ENCODE peak calls at places on chromosomes 2 and 18, in ten cellular contexts. S, Z, P, K, J, Y, R, V, X and U are unnamed samples. For H3K4me1, the result is how much of the 10 kb centered on the place peaks cover.

GRCh38 chr2:37648316-37649011 is 23.0 kb downstream of the CDC42EP3 start:
- DNase-seq in Y (no peak), R (no peak), Z (peak), X (no peak), J (peak), S (peak), K (no peak), V (no peak), P (no peak), U (no peak)

GRCh38 chr2:54941248-54941984 is 108.8 kb downstream of the RTN4 start:
- DNase-seq in J (no peak), S (no peak), Y (no peak), P (no peak), R (no peak), Z (no peak), V (no peak), X (no peak), K (no peak), U (no peak)

GRCh38 chr18:68555935-68556334 is 159.0 kb downstream of the TMX3 start:
- DNase-seq in K (no peak), Y (no peak), X (peak), R (peak), Z (no peak), V (no peak), S (no peak), J (no peak), P (no peak), U (no peak)

GRCh38 chr18:25256439-25256838 is 95.5 kb downstream of the ZNF521 start:
- DNase-seq in V (no peak), K (no peak), R (no peak), Z (no peak), Y (no peak), J (no peak), P (no peak), S (no peak), X (no peak), U (no peak)

GRCh38 chr2:98592565-98592964 is 15.7 kb downstream of the COA5 start:
- DNase-seq in V (no peak), Y (no peak), K (peak), X (no peak), P (no peak), Z (no peak), R (no peak), J (no peak), S (no peak), U (no peak)

GRCh38 chr18:49563130-49563540 is 1.3 kb downstream of the LIPG start:
- DNase-seq in J (peak), Y (no peak), P (peak), K (no peak), V (no peak), X (no peak), Z (no peak), R (no peak), S (no peak), U (no peak)

GRCh38 chr2:231975001-231975400 is 13.5 kb downstream of the DIS3L2 start:
- DNase-seq in V (no peak), Y (no peak), X (no peak), J (no peak), K (no peak), P (no peak), R (no peak), S (no peak), Z (no peak), U (no peak)

GRCh38 chr2:205435970-205436369 is 246.3 kb upstream of the NRP2 start:
- DNase-seq in K (no peak), R (no peak), Z (no peak), Y (no peak), X (peak), V (no peak), P (peak), S (no peak), J (no peak), U (no peak)

GRCh38 chr2:96763511-96764252 is 3.0 kb downstream of the CNNM4 start:
- DNase-seq in Y (no peak), V (peak), R (no peak), X (no peak), P (no peak), J (peak), Z (no peak), S (no peak), K (no peak), U (peak)

GRCh38 chr18:62586148-62586774 is 63.4 kb downstream of the ZCCHC2 start:
- DNase-seq in S (peak), P (peak), Z (peak), Y (peak), J (peak), X (peak), V (peak), K (peak), R (peak), U (peak)

GRCh38 chr2:162103443-162104009 is 29.5 kb upstream of the DPP4 start:
- DNase-seq in J (no peak), Y (no peak), S (no peak), K (no peak), V (peak), Z (no peak), X (peak), R (no peak), P (no peak), U (no peak)

GRCh38 chr2:28821295-28821958 is 10.8 kb downstream of the SPDYA start:
- DNase-seq in S (peak), K (no peak), Y (peak), P (peak), R (peak), V (peak), X (peak), J (peak), Z (no peak), U (peak)

GRCh38 chr2:47401789-47402554 is 984 bp upstream of the MSH2 start:
- DNase-seq in X (no peak), S (no peak), P (no peak), Y (no peak), J (no peak), V (no peak), Z (no peak), K (no peak), R (no peak), U (no peak)

GRCh38 chr18:65751145-65752085 is 603 bp downstream of the CDH7 start:
- DNase-seq in R (no peak), X (no peak), Y (no peak), Z (no peak), K (no peak), J (no peak), S (no peak), V (no peak), P (peak), U (no peak)

GRCh38 chr2:74334931-74335333 is 8.3 kb downstream of the SLC4A5 start:
- DNase-seq in V (peak), S (peak), R (peak), J (peak), P (peak), K (no peak), Y (peak), Z (peak), X (peak), U (peak)

GRCh38 chr2:228688007-228688645 is 506.6 kb upstream of the SPHKAP start:
- DNase-seq in R (no peak), P (no peak), S (no peak), J (no peak), X (peak), V (no peak), Y (no peak), Z (no peak), K (no peak), U (no peak)

GRCh38 chr2:180554330-180554729 is 426.1 kb upstream of the UBE2E3 start:
- DNase-seq in K (no peak), S (no peak), R (no peak), J (no peak), Z (no peak), P (no peak), X (no peak), V (no peak), Y (no peak), U (no peak)

DNA sequence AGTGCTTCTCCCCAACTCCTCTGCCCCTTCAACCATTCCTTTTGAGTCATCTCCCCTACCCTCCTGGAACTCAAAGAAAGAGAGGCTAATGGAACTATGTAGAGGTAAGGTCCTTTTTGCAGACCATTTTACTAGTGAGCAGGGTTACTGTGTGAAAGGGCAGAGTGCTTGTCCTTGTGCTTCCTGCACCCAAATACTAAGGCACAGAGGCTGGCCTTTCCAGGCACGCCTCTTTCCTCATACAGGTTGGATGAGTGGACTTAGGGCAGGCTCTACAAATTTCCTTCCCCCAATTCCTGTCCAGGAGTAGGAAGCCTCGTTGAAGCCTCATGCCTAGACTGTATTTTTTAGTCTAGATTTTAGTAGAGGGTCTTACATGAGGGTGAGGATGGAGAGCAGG is 288.8 kb upstream of the SLC14A2 start:
- DNase-seq in K (no peak), Y (no peak), J (no peak), P (no peak), V (no peak), X (no peak), Z (no peak), S (no peak), R (no peak), U (no peak)
- H3K4me1 ChIP-seq in K (under half), Y (under half), J (under half), P (under half), V (under half), X (under half), Z (under half), S (under half), R (under half), U (under half)

GRCh38 chr2:187502467-187502866 is 51.8 kb downstream of the TFPI start:
- DNase-seq in Y (no peak), V (no peak), X (no peak), Z (no peak), P (no peak), S (no peak), R (no peak), J (no peak), K (no peak), U (no peak)
- H3K27ac ChIP-seq in Y (no peak), V (no peak), X (peak), Z (no peak), P (peak), S (no peak), R (peak), J (no peak), K (no peak), U (no peak)

GRCh38 chr2:62202019-62202722 is 6.3 kb downstream of the B3GNT2 start:
- DNase-seq in Z (no peak), X (no peak), R (no peak), S (no peak), K (no peak), Y (no peak), V (no peak), P (no peak), J (no peak), U (no peak)

GRCh38 chr2:62202729-62203128 is 6.8 kb downstream of the B3GNT2 start:
- DNase-seq in X (no peak), Z (no peak), S (no peak), V (no peak), P (no peak), J (no peak), Y (no peak), K (no peak), R (no peak), U (no peak)

GRCh38 chr2:62200291-62200841 is 4.5 kb downstream of the B3GNT2 start:
- DNase-seq in Z (no peak), K (no peak), Y (no peak), V (no peak), S (no peak), X (no peak), P (no peak), R (no peak), J (no peak), U (no peak)

GRCh38 chr2:62200868-62201267 is 5.0 kb downstream of the B3GNT2 start:
- DNase-seq in J (no peak), P (no peak), V (no peak), K (no peak), Z (no peak), X (no peak), S (no peak), R (no peak), Y (no peak), U (no peak)

DNA sequence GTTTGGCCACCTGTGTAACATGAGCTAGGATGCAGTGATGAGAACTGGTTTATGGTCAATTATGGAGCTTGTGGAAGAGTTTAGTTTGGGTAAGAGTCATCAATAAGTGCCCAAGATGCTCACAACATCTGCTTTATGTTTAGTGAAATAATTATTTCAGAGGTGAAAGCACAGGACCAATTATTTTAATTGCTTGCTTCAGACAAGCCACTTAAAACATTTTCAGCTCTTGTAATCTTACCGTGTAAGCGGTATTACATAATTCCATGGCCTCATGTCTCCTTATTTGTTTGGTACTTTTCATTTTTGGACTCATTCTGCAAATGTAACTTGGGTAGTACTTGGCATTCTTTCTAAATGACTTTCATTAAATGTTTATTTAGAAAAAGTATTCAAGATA is 5.4 kb downstream of the B3GNT2 start:
- DNase-seq in Z (no peak), S (no peak), Y (no peak), K (no peak), J (no peak), V (no peak), X (peak), R (no peak), P (peak), U (no peak)
- H3K4me1 ChIP-seq in Z (half or more), S (half or more), Y (under half), K (half or more), J (under half), V (under half), X (under half), R (under half), P (under half), U (under half)

GRCh38 chr2:238911376-238912227 is 63.7 kb downstream of the TWIST2 start:
- DNase-seq in Z (no peak), R (no peak), J (no peak), P (no peak), K (no peak), V (no peak), X (no peak), Y (peak), S (no peak), U (no peak)

GRCh38 chr2:238910751-238911351 is 63.0 kb downstream of the TWIST2 start:
- DNase-seq in Z (no peak), S (no peak), X (no peak), J (peak), K (no peak), R (no peak), Y (peak), P (no peak), V (no peak), U (no peak)

GRCh38 chr2:238906936-238907716 is 59.2 kb downstream of the TWIST2 start:
- DNase-seq in J (peak), P (no peak), R (no peak), K (no peak), X (no peak), S (no peak), V (no peak), Z (no peak), Y (peak), U (peak)

GRCh38 chr2:238907717-238908173 is 59.9 kb downstream of the TWIST2 start:
- DNase-seq in X (no peak), Z (no peak), J (no peak), V (no peak), Y (no peak), R (no peak), S (no peak), K (no peak), P (no peak), U (no peak)

DNA sequence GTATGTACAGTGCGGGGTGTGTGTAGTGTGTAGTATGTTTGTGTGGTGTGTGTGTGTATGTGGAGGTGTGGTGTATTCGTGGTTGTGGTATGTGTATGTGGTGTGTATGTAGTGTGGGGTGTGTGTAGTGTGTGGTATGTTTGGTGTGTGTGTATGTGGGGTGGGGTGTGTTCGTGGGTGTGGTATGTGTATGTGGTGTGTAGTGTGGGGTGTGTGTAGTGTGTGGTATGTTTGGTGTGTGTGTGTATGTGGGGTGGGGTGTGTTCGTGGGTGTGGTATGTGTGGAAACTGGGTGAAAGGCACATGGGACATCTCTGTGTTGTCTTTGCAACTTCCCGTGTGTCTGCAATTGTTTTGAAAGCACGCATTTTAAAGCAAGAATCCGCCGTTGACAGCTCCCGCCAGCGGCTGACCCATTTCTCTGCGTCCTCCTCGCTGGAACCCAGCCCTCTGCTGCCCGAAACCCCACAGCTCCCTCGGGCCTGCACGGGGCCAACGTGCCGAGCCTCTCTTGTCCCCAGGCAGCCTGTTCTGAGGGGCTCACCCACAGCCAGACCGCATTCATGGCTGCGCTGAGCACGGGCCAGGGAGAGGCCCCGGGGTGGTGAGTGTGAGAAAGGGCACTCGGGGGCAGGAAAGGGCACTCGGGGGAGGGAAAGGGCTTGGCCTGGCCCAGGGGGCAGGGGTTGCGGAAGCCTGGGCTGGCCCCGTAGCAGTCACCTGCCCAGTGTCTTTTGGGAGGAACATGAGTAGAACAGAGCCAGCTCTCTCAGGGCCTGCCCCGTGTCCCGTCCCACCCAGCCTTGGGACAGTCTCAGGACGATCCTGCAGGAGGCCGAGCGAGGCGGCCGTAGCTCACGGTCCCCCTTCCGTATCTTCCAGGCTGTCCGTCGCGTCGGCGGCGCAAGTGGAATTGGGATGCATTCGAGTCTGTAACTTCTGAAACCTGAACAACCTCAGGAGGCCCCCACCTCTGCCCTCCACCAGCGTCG is 61.4 kb downstream of the TWIST2 start:
- DNase-seq in P (peak), R (no peak), V (no peak), J (no peak), Z (no peak), Y (peak), S (no peak), K (no peak), X (peak), U (peak)
- H3K27ac ChIP-seq in P (no peak), R (no peak), V (no peak), J (no peak), Z (peak), Y (peak), S (no peak), K (no peak), X (no peak), U (no peak)